ENCODE peak calls at places on chromosome 16, in eight cellular contexts. One of them, this sample, is unnamed.
A peak's percentile ranks its signal among the peaks of the same experiment; 100 is the strongest.

GRCh38 chr16:5033256-5034166 is at the start of gene NAGPA:
- DNase-seq in breast epithelium: peak; percentile 85
- DNase-seq in amniotic stem cell: peak; percentile 46
- DNase-seq in HS-27A: peak; percentile 56
- DNase-seq in astrocyte of the cerebellum: peak; percentile 66
- DNase-seq in mesothelial cell of epicardium: peak; percentile 83
- DNase-seq in activated CD4-positive, alpha-beta T cell treated with anti-CD3 and anti-CD28 coated beads for 48 hours: peak; percentile 87
- DNase-seq in PC-9: peak; percentile 85
- DNase-seq in this sample: peak; percentile 43

GRCh38 chr16:87317766-87318121 is 552 bp upstream of the C16orf95 start:
- DNase-seq in breast epithelium: peak; percentile 26
- DNase-seq in amniotic stem cell: peak; percentile 50
- DNase-seq in astrocyte of the cerebellum: no peak
- DNase-seq in HS-27A: peak; percentile 31
- DNase-seq in mesothelial cell of epicardium: no peak
- DNase-seq in PC-9: no peak
- DNase-seq in activated CD4-positive, alpha-beta T cell treated with anti-CD3 and anti-CD28 coated beads for 48 hours: peak; percentile 66
- DNase-seq in this sample: no peak

GRCh38 chr16:1651055-1651454 is 27.0 kb upstream of the JPT2 start:
- DNase-seq in HS-27A: no peak
- DNase-seq in mesothelial cell of epicardium: no peak
- DNase-seq in PC-9: no peak
- DNase-seq in activated CD4-positive, alpha-beta T cell treated with anti-CD3 and anti-CD28 coated beads for 48 hours: no peak
- DNase-seq in breast epithelium: no peak
- DNase-seq in astrocyte of the cerebellum: no peak
- DNase-seq in amniotic stem cell: no peak
- DNase-seq in this sample: no peak

GRCh38 chr16:2151188-2152091 is 3.0 kb downstream of the RAB26 start:
- DNase-seq in mesothelial cell of epicardium: no peak
- DNase-seq in astrocyte of the cerebellum: no peak
- DNase-seq in breast epithelium: no peak
- DNase-seq in HS-27A: no peak
- DNase-seq in PC-9: no peak
- DNase-seq in amniotic stem cell: no peak
- DNase-seq in activated CD4-positive, alpha-beta T cell treated with anti-CD3 and anti-CD28 coated beads for 48 hours: no peak
- DNase-seq in this sample: no peak

GRCh38 chr16:6160871-6161270 is 1063.3 kb upstream of the EEF2KMT start:
- DNase-seq in activated CD4-positive, alpha-beta T cell treated with anti-CD3 and anti-CD28 coated beads for 48 hours: no peak
- DNase-seq in breast epithelium: no peak
- DNase-seq in PC-9: no peak
- DNase-seq in astrocyte of the cerebellum: no peak
- DNase-seq in mesothelial cell of epicardium: no peak
- DNase-seq in HS-27A: no peak
- DNase-seq in amniotic stem cell: no peak
- DNase-seq in this sample: no peak

GRCh38 chr16:23055481-23055880 is 93.8 kb downstream of the USP31 start:
- DNase-seq in HS-27A: no peak
- DNase-seq in breast epithelium: no peak
- DNase-seq in mesothelial cell of epicardium: no peak
- DNase-seq in amniotic stem cell: no peak
- DNase-seq in astrocyte of the cerebellum: no peak
- DNase-seq in PC-9: no peak
- DNase-seq in activated CD4-positive, alpha-beta T cell treated with anti-CD3 and anti-CD28 coated beads for 48 hours: no peak
- DNase-seq in this sample: no peak

GRCh38 chr16:82108774-82109173 is 61.2 kb downstream of the MPHOSPH6 start:
- DNase-seq in mesothelial cell of epicardium: no peak
- DNase-seq in astrocyte of the cerebellum: no peak
- DNase-seq in amniotic stem cell: no peak
- DNase-seq in HS-27A: no peak
- DNase-seq in PC-9: no peak
- DNase-seq in activated CD4-positive, alpha-beta T cell treated with anti-CD3 and anti-CD28 coated beads for 48 hours: no peak
- DNase-seq in breast epithelium: no peak
- DNase-seq in this sample: no peak

GRCh38 chr16:53053967-53054669 is 673 bp upstream of the CHD9 start:
- DNase-seq in mesothelial cell of epicardium: no peak
- DNase-seq in amniotic stem cell: no peak
- DNase-seq in PC-9: no peak
- DNase-seq in breast epithelium: peak; percentile 39
- DNase-seq in HS-27A: no peak
- DNase-seq in astrocyte of the cerebellum: no peak
- DNase-seq in activated CD4-positive, alpha-beta T cell treated with anti-CD3 and anti-CD28 coated beads for 48 hours: peak; percentile 48
- DNase-seq in this sample: no peak

GRCh38 chr16:47309581-47310312 is 151.1 kb downstream of the ITFG1 start:
- DNase-seq in astrocyte of the cerebellum: no peak
- DNase-seq in HS-27A: no peak
- DNase-seq in PC-9: no peak
- DNase-seq in breast epithelium: no peak
- DNase-seq in amniotic stem cell: no peak
- DNase-seq in mesothelial cell of epicardium: no peak
- DNase-seq in activated CD4-positive, alpha-beta T cell treated with anti-CD3 and anti-CD28 coated beads for 48 hours: no peak
- DNase-seq in this sample: no peak

GRCh38 chr16:52597772-52598483 is 51.0 kb upstream of the TOX3 start:
- DNase-seq in mesothelial cell of epicardium: no peak
- DNase-seq in activated CD4-positive, alpha-beta T cell treated with anti-CD3 and anti-CD28 coated beads for 48 hours: no peak
- DNase-seq in amniotic stem cell: no peak
- DNase-seq in PC-9: no peak
- DNase-seq in HS-27A: no peak
- DNase-seq in breast epithelium: no peak
- DNase-seq in astrocyte of the cerebellum: no peak
- DNase-seq in this sample: no peak

GRCh38 chr16:4694664-4695451 is 1.5 kb downstream of the NUDT16L1 start:
- DNase-seq in HS-27A: no peak
- DNase-seq in astrocyte of the cerebellum: no peak
- DNase-seq in mesothelial cell of epicardium: no peak
- DNase-seq in breast epithelium: peak; percentile 53
- DNase-seq in activated CD4-positive, alpha-beta T cell treated with anti-CD3 and anti-CD28 coated beads for 48 hours: no peak
- DNase-seq in amniotic stem cell: no peak
- DNase-seq in PC-9: no peak
- DNase-seq in this sample: no peak

GRCh38 chr16:75097941-75098897 is 18.4 kb downstream of the LDHD start:
- DNase-seq in breast epithelium: no peak
- DNase-seq in HS-27A: no peak
- DNase-seq in astrocyte of the cerebellum: no peak
- DNase-seq in mesothelial cell of epicardium: no peak
- DNase-seq in amniotic stem cell: no peak
- DNase-seq in PC-9: peak; percentile 36
- DNase-seq in activated CD4-positive, alpha-beta T cell treated with anti-CD3 and anti-CD28 coated beads for 48 hours: peak; percentile 87
- DNase-seq in this sample: no peak